ENCODE peak calls at places on chromosome 4, in eight cellular contexts. K is colonic mucosa, A is A549, L is astrocyte, G is right atrium auricular region, H is K562, F is pancreas, N is hepatocyte. E is an unnamed sample. For H3K9me3, the result is how much of the 10 kb centered on the place peaks cover.

GRCh38 chr4:159606835-159607234 is 504.0 kb downstream of the RAPGEF2 start:
- DNase-seq in L (peak), G (no peak), F (no peak), A (no peak), N (no peak), H (no peak), K (no peak), E (no peak)

GRCh38 chr4:21949073-21949457 is 493 bp upstream of the KCNIP4 start:
- DNase-seq in A (no peak), H (no peak), N (peak), L (no peak), F (no peak), K (peak), G (no peak), E (no peak)

GRCh38 chr4:154030747-154031146 is 241.9 kb upstream of the SFRP2 start:
- DNase-seq in K (no peak), G (no peak), A (no peak), N (peak), L (no peak), F (no peak), H (no peak), E (no peak)

GRCh38 chr4:20474119-20474518 is 222.4 kb downstream of the SLIT2 start:
- DNase-seq in N (peak), A (no peak), F (no peak), H (no peak), K (no peak), G (no peak), L (no peak), E (no peak)

GRCh38 chr4:62487016-62487415 is 1286.9 kb downstream of the ADGRL3 start:
- DNase-seq in H (no peak), A (no peak), G (no peak), K (no peak), L (no peak), N (no peak), F (no peak), E (no peak)

GRCh38 chr4:124762956-124763355 is 50.4 kb upstream of the ANKRD50 start:
- DNase-seq in N (no peak), G (no peak), L (no peak), K (no peak), A (no peak), F (no peak), H (no peak), E (no peak)

GRCh38 chr4:25029479-25030282 is 1.1 kb downstream of the LGI2 start:
- DNase-seq in K (no peak), H (no peak), G (no peak), L (no peak), A (no peak), N (no peak), F (no peak), E (no peak)

GRCh38 chr4:15695240-15695699 is 7.6 kb upstream of the BST1 start:
- DNase-seq in L (peak), H (no peak), G (no peak), N (no peak), A (peak), K (no peak), F (no peak), E (no peak)

GRCh38 chr4:84441758-84442377 is 57.2 kb downstream of the NKX6-1 start:
- DNase-seq in L (no peak), A (no peak), N (no peak), G (no peak), F (no peak), H (no peak), K (no peak), E (no peak)

GRCh38 chr4:182925298-182925738 is 8.1 kb upstream of the DCTD start:
- DNase-seq in G (no peak), K (peak), F (peak), H (peak), N (peak), L (peak), A (peak), E (peak)

GRCh38 chr4:40685300-40685699 is 55.6 kb upstream of the RBM47 start:
- DNase-seq in A (no peak), N (no peak), H (no peak), L (peak), F (no peak), G (no peak), K (no peak), E (no peak)

GRCh38 chr4:139167774-139168444 is 9.1 kb downstream of the ELF2 start:
- DNase-seq in F (no peak), N (peak), H (peak), A (peak), K (no peak), L (peak), G (no peak), E (no peak)

GRCh38 chr4:28254003-28254402 is 1393.4 kb downstream of the STIM2 start:
- DNase-seq in N (no peak), H (no peak), L (no peak), G (no peak), A (no peak), F (no peak), K (no peak), E (no peak)

DNA sequence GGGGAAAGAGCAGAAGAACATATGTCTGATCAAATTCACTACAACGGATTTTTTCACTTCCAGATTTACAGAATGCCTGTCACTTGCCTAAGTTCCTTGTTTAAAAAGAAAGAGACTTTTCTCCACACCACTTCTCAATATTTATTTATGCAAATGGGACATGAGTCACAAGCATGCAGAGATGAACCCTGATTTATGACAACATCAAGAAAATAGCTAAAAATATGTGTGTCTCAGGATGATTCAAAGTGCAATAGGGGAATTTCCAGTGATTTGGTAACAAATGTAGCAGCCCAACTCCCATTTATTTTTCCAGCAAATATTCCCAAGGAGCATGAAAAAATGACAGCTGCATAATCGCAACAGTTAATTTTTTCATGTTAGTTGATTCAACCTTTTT is 180.4 kb upstream of the FAT1 start:
- DNase-seq in F (no peak), G (no peak), A (peak), H (no peak), L (peak), K (no peak), N (peak), E (no peak)
- H3K27ac ChIP-seq in F (no peak), G (no peak), A (peak), H (no peak), L (peak), K (peak), N (no peak), E (no peak)

GRCh38 chr4:83009529-83009928 is 1.1 kb downstream of the LIN54 start:
- DNase-seq in L (no peak), G (no peak), A (no peak), K (no peak), H (no peak), N (no peak), F (no peak), E (no peak)

GRCh38 chr4:83012631-83013419 is 2.2 kb upstream of the LIN54 start:
- DNase-seq in F (peak), L (peak), G (peak), N (peak), K (peak), H (peak), A (peak), E (peak)

GRCh38 chr4:83010111-83010521 is 507 bp downstream of the LIN54 start:
- DNase-seq in G (no peak), K (no peak), H (no peak), F (no peak), A (no peak), L (peak), N (peak), E (no peak)

GRCh38 chr4:83011779-83012630 is 1.4 kb upstream of the LIN54 start:
- DNase-seq in N (peak), L (no peak), H (no peak), F (peak), K (peak), A (no peak), G (peak), E (peak)

GRCh38 chr4:83010522-83011318 is at the start of gene LIN54:
- DNase-seq in N (peak), G (peak), H (peak), K (peak), A (peak), F (peak), L (peak), E (peak)
- TF ChIP-seq CTCF in N (no peak), G (peak), H (no peak), K (no peak), A (no peak), F (no peak), L (no peak), E (no peak)

DNA sequence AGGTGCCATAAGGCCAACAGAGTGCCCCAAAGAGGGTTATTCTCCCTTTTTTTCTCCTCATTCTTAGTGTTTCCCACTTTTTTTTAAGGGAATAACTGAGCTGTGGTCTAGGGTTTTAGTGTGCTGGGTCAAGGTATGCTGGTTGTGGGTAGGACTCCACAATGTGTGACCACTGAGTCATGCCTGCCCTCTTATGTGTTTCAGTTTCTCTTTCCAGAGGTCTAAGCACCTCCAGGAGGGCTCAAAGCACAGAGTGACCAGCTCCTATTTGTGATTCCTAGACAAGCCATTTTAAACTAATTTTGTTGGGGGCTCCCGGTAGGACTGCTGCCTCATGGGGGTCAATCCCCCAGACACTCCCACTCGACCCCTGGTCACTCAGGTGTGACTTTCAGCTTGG is 80.5 kb upstream of the GC start:
- DNase-seq in H (no peak), N (no peak), L (no peak), A (no peak), F (no peak), K (no peak), G (no peak), E (no peak)
- H3K9me3 ChIP-seq in H (under half), N (under half), L (under half), A (under half), F (under half), K (under half), G (under half), E (under half)

GRCh38 chr4:127126718-127127117 is 506.0 kb upstream of the INTU start:
- DNase-seq in F (no peak), A (no peak), K (no peak), H (no peak), L (no peak), G (no peak), N (no peak), E (no peak)
- H3K27ac ChIP-seq in F (no peak), A (no peak), K (no peak), H (no peak), L (no peak), G (no peak), N (no peak), E (no peak)

GRCh38 chr4:185005209-185005819 is 13.0 kb upstream of the HELT start:
- DNase-seq in A (peak), G (peak), N (peak), H (peak), F (peak), K (peak), L (peak), E (peak)
- TF ChIP-seq CTCF in A (peak), G (peak), N (peak), H (peak), F (peak), K (peak), L (peak), E (peak)

DNA sequence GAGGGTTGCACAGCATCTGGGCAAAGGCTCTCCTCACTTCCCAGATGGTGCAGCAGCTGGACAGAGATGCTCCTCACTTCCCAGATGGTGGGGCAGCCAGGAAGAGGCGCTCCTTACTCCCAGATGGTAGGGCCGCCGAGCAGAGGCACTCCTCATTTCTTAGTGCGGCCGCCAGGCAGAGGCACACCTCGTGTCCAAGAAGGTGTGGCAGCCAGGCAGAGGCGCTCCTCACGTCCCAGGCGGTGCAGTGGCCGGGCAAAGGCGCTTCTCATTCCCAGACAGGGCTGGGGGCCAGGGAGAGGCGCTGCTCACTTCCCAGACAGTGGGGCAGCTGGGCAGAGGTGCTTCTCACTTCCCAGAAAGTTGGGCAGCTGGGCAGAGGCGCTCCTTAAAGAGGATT is 48.8 kb downstream of the ZNF732 start:
- DNase-seq in G (no peak), A (no peak), F (no peak), L (no peak), H (no peak), N (no peak), K (no peak), E (no peak)
- H3K9me3 ChIP-seq in G (under half), A (under half), F (under half), L (under half), H (under half), N (under half), K (under half), E (under half)

E was measured in lung.